ENCODE peak calls at places on chromosomes 12 and 14, in four cellular contexts. L is GM04503, H is RWPE2, W is AML-193. P is an unnamed sample.

GRCh38 chr14:34450958-34451357 is 11.1 kb downstream of the SPTSSA start:
- DNase-seq in L (no peak), H (no peak), W (no peak), P (no peak)

GRCh38 chr12:75177997-75178396 is 31.6 kb downstream of the KCNC2 start:
- DNase-seq in L (peak; percentile 72), H (no peak), W (no peak), P (peak; percentile 61)

GRCh38 chr14:57486767-57487379 is 6.8 kb downstream of the CCDC198 start:
- DNase-seq in L (no peak), H (no peak), W (peak; percentile 13), P (peak; percentile 68)

GRCh38 chr12:7645395-7646177 is 20.1 kb downstream of the APOBEC1 start:
- DNase-seq in L (no peak), H (no peak), W (peak; percentile 40), P (peak; percentile 65)

GRCh38 chr12:92973614-92974013 is 44.5 kb upstream of the EEA1 start:
- DNase-seq in L (peak; percentile 58), H (peak; percentile 61), W (peak; percentile 69), P (peak; percentile 53)

GRCh38 chr14:95522116-95522515 is 5.7 kb upstream of the SYNE3 start:
- DNase-seq in L (no peak), H (no peak), W (no peak), P (no peak)

GRCh38 chr12:50597200-50598195 is 92.7 kb downstream of the DIP2B start:
- DNase-seq in L (no peak), H (no peak), W (no peak), P (peak; percentile 72)

GRCh38 chr14:63388766-63389431 is 70.2 kb upstream of the GPHB5 start:
- DNase-seq in L (no peak), H (no peak), W (peak; percentile 50), P (peak; percentile 89)

GRCh38 chr14:72906879-72907278 is 13.0 kb upstream of the DPF3 start:
- DNase-seq in L (no peak), H (no peak), W (no peak), P (no peak)

GRCh38 chr12:15334225-15334624 is 11.9 kb downstream of the PTPRO start:
- DNase-seq in L (no peak), H (no peak), W (no peak), P (no peak)